ENCODE peak calls at places on chromosomes 12 and 14, in four cellular contexts. O is M059J; G is midbrain; I is activated naive CD8-positive, alpha-beta T cell treated with anti-CD3 and anti-CD28 coated beads, Interleukin-2, amount 50 U/mL, for 24 hours. U is an unnamed sample.

GRCh38 chr14:20546877-20547276 is 14.0 kb downstream of the RNASE9 start:
- DNase-seq in I (no peak), O (no peak), G (no peak), U (no peak)

GRCh38 chr14:60951781-60952435 is 29.0 kb downstream of the TRMT5 start:
- DNase-seq in I (no peak), G (no peak), O (no peak), U (no peak)

GRCh38 chr14:101687756-101688546 is 73.6 kb upstream of the PPP2R5C start:
- DNase-seq in G (no peak), I (no peak), O (no peak), U (no peak)

GRCh38 chr14:35368583-35368982 is 36.0 kb downstream of the NFKBIA start:
- DNase-seq in G (no peak), O (no peak), I (peak; percentile 17), U (no peak)

GRCh38 chr12:16473610-16474326 is 126.3 kb downstream of the MGST1 start:
- DNase-seq in I (no peak), G (no peak), O (no peak), U (no peak)

GRCh38 chr12:93016752-93017350 is 87.8 kb upstream of the EEA1 start:
- DNase-seq in G (peak; percentile 52), I (no peak), O (no peak), U (peak; percentile 66)

GRCh38 chr14:92844220-92844619 is 50.1 kb downstream of the GOLGA5 start:
- DNase-seq in I (peak; percentile 39), O (peak; percentile 11), G (no peak), U (no peak)

GRCh38 chr12:42961395-42961794 is 371.8 kb upstream of the PRICKLE1 start:
- DNase-seq in O (peak; percentile 96), I (no peak), G (no peak), U (no peak)

GRCh38 chr12:96241484-96242256 is 47.5 kb downstream of the ELK3 start:
- DNase-seq in O (peak; percentile 39), G (no peak), I (peak; percentile 38), U (no peak)

GRCh38 chr12:50615534-50616296 is 110.9 kb downstream of the DIP2B start:
- DNase-seq in G (no peak), I (no peak), O (peak; percentile 79), U (no peak)

GRCh38 chr12:26226119-26226518 is 30.7 kb downstream of the SSPN start:
- DNase-seq in G (peak; percentile 63), O (no peak), I (no peak), U (peak; percentile 39)

GRCh38 chr14:96762650-96763049 is 34.5 kb upstream of the VRK1 start:
- DNase-seq in G (peak; percentile 29), O (peak; percentile 46), I (no peak), U (peak; percentile 75)

GRCh38 chr12:92561543-92561899 is 141.3 kb upstream of the PLEKHG7 start:
- DNase-seq in I (no peak), O (peak; percentile 94), G (no peak), U (peak; percentile 30)

GRCh38 chr12:52232233-52232915 is 669 bp upstream of the KRT7 start:
- DNase-seq in I (no peak), G (no peak), O (no peak), U (no peak)

GRCh38 chr12:106205208-106206069 is 42.4 kb downstream of the CKAP4 start:
- DNase-seq in I (no peak), G (peak; percentile 44), O (peak; percentile 68), U (no peak)

GRCh38 chr14:94342334-94342934 is 19.3 kb upstream of the SERPINA6 start:
- DNase-seq in G (no peak), I (peak; percentile 10), O (peak; percentile 94), U (peak; percentile 29)

GRCh38 chr12:62660763-62661162 is 194.1 kb downstream of the MON2 start:
- DNase-seq in O (peak; percentile 77), G (no peak), I (no peak), U (no peak)

GRCh38 chr12:57632369-57632897 is 568 bp downstream of the B4GALNT1 start:
- DNase-seq in O (peak; percentile 27), G (no peak), I (peak; percentile 30), U (no peak)

GRCh38 chr14:55814873-55815272 is 234.9 kb downstream of the KTN1 start:
- DNase-seq in G (no peak), I (no peak), O (peak; percentile 32), U (no peak)

GRCh38 chr12:11885261-11886038 is 185.3 kb upstream of the BCL2L14 start:
- DNase-seq in I (no peak), O (peak; percentile 94), G (no peak), U (no peak)

GRCh38 chr14:93549578-93549977 is 118.8 kb downstream of the UNC79 start:
- DNase-seq in G (no peak), O (no peak), I (no peak), U (no peak)

GRCh38 chr12:42482086-42482819 is 107.3 kb downstream of the PRICKLE1 start:
- DNase-seq in O (no peak), I (no peak), G (no peak), U (no peak)

GRCh38 chr12:68418137-68418460 is 85.9 kb upstream of the MDM1 start:
- DNase-seq in G (no peak), O (no peak), I (no peak), U (no peak)

GRCh38 chr12:52305921-52306705 is 14.8 kb upstream of the KRT81 start:
- DNase-seq in O (no peak), I (no peak), G (no peak), U (no peak)

GRCh38 chr14:22987291-22987690 is 4.9 kb upstream of the AJUBA start:
- DNase-seq in O (no peak), G (no peak), I (no peak), U (no peak)

GRCh38 chr14:51581017-51581881 is 70.5 kb upstream of the FRMD6 start:
- DNase-seq in I (no peak), O (peak; percentile 89), G (no peak), U (no peak)

GRCh38 chr14:102493096-102493495 is 16.5 kb downstream of the ANKRD9 start:
- DNase-seq in O (no peak), I (no peak), G (no peak), U (no peak)

GRCh38 chr14:101992708-101993107 is 28.3 kb downstream of the DYNC1H1 start:
- DNase-seq in G (no peak), O (no peak), I (peak; percentile 7), U (no peak)

GRCh38 chr12:31558521-31558920 is 32.4 kb downstream of the DENND5B start:
- DNase-seq in O (peak; percentile 60), I (no peak), G (no peak), U (no peak)

GRCh38 chr12:57632898-57633825 is at the start of gene B4GALNT1:
- DNase-seq in G (peak; percentile 39), O (peak; percentile 59), I (peak; percentile 74), U (peak; percentile 63)

GRCh38 chr14:102230481-102231210 is 74.3 kb downstream of the MOK start:
- DNase-seq in I (no peak), G (no peak), O (no peak), U (no peak)

GRCh38 chr14:102824832-102825231 is 47.6 kb downstream of the TRAF3 start:
- DNase-seq in G (peak; percentile 18), I (no peak), O (peak; percentile 64), U (no peak)

GRCh38 chr12:105252901-105253300 is 16.9 kb upstream of the APPL2 start:
- DNase-seq in I (no peak), G (no peak), O (no peak), U (no peak)

GRCh38 chr12:26507613-26508012 is 312.2 kb downstream of the SSPN start:
- DNase-seq in O (no peak), G (no peak), I (no peak), U (no peak)

GRCh38 chr14:103713304-103714062 is 1.8 kb downstream of the XRCC3 start:
- DNase-seq in I (no peak), G (no peak), O (no peak), U (no peak)

GRCh38 chr14:70789361-70789760 is 20.0 kb downstream of the MAP3K9 start:
- DNase-seq in I (no peak), G (no peak), O (peak; percentile 80), U (no peak)

GRCh38 chr14:71702799-71703198 is 229.4 kb upstream of the RGS6 start:
- DNase-seq in I (no peak), G (no peak), O (no peak), U (no peak)

GRCh38 chr14:104277416-104278213 is 139.2 kb downstream of the KIF26A start:
- DNase-seq in O (no peak), G (no peak), I (no peak), U (no peak)

U was measured in putamen.